ENCODE peak calls at places on chromosomes 11 and 22, in four cellular contexts. V is activated CD4-positive, CD25-positive, alpha-beta regulatory T cell; X is left ventricle myocardium inferior; P is HEK293T. J is an unnamed sample.

GRCh38 chr22:48948575-48949170 is 879.0 kb downstream of the BRD1 start:
- DNase-seq in V (no peak), P (no peak), X (no peak), J (no peak)

GRCh38 chr11:3000032-3000961 is 8.2 kb upstream of the NAP1L4 start:
- DNase-seq in V (no peak), P (peak; percentile 21), X (peak; percentile 79), J (no peak)

GRCh38 chr11:19579957-19580356 is 132.7 kb upstream of the NAV2 start:
- DNase-seq in V (no peak), P (no peak), X (no peak), J (no peak)

GRCh38 chr11:117096140-117096972 is 1.9 kb downstream of the SIK3 start:
- DNase-seq in X (no peak), V (no peak), P (no peak), J (no peak)

GRCh38 chr11:709109-709997 is 3.3 kb downstream of the EPS8L2 start:
- DNase-seq in V (no peak), P (no peak), X (no peak), J (no peak)

GRCh38 chr11:67373916-67374570 is 645 bp upstream of the CLCF1 start:
- DNase-seq in X (peak; percentile 53), P (peak; percentile 52), V (no peak), J (peak; percentile 69)

GRCh38 chr11:74636633-74637184 is 44.3 kb downstream of the POLD3 start:
- DNase-seq in X (no peak), P (no peak), V (no peak), J (no peak)

GRCh38 chr11:75347781-75348613 is 3.5 kb downstream of the ARRB1 start:
- DNase-seq in V (no peak), P (no peak), X (no peak), J (no peak)

GRCh38 chr11:102967497-102967896 is 12.0 kb upstream of the MMP13 start:
- DNase-seq in P (no peak), X (no peak), V (no peak), J (no peak)

GRCh38 chr11:2558861-2559526 is 114.2 kb downstream of the KCNQ1 start:
- DNase-seq in P (no peak), X (no peak), V (no peak), J (no peak)

GRCh38 chr11:6531267-6531752 is 34.2 kb downstream of the DNHD1 start:
- DNase-seq in X (no peak), V (no peak), P (peak; percentile 46), J (peak; percentile 27)

GRCh38 chr22:25482091-25482760 is 82.2 kb upstream of the GRK3 start:
- DNase-seq in X (no peak), P (no peak), V (no peak), J (no peak)

GRCh38 chr11:118224512-118225180 is at the start of gene JAML:
- DNase-seq in V (no peak), P (no peak), X (no peak), J (no peak)